ENCODE peak calls at places on chromosomes 1 and 21, in five cellular contexts. Z, L, G, P and B are unnamed samples.

GRCh38 chr1:163290025-163290610 is 31.6 kb upstream of the NUF2 start:
- DNase-seq in P (peak), L (no peak), Z (no peak), G (no peak), B (no peak)

GRCh38 chr1:29969576-29969975 is 733.3 kb downstream of the PTPRU start:
- DNase-seq in L (no peak), Z (no peak), P (no peak), G (no peak), B (no peak)

GRCh38 chr1:202227997-202228401 is 34.4 kb downstream of the LGR6 start:
- DNase-seq in P (no peak), L (no peak), Z (no peak), G (no peak), B (no peak)

GRCh38 chr1:96962807-96963206 is 241.2 kb downstream of the PTBP2 start:
- DNase-seq in G (no peak), P (peak), Z (no peak), L (no peak), B (no peak)

GRCh38 chr1:157382351-157382750 is 170.0 kb downstream of the FCRL5 start:
- DNase-seq in Z (no peak), P (no peak), L (no peak), G (no peak), B (no peak)

GRCh38 chr21:15255359-15256157 is 190.8 kb upstream of the NRIP1 start:
- DNase-seq in P (no peak), G (no peak), L (no peak), Z (no peak), B (no peak)

GRCh38 chr1:27520651-27521050 is 30.7 kb upstream of the WASF2 start:
- DNase-seq in G (no peak), Z (no peak), P (no peak), L (no peak), B (no peak)

GRCh38 chr1:155038602-155039307 is 5.1 kb downstream of the DCST1 start:
- DNase-seq in P (peak), G (no peak), L (no peak), Z (no peak), B (no peak)

GRCh38 chr21:38925923-38926322 is 120.2 kb downstream of the ETS2 start:
- DNase-seq in Z (no peak), P (peak), L (no peak), G (no peak), B (no peak)

GRCh38 chr21:45572783-45573451 is 30.7 kb upstream of the SLC19A1 start:
- DNase-seq in G (no peak), Z (no peak), P (no peak), L (peak), B (no peak)

DNA sequence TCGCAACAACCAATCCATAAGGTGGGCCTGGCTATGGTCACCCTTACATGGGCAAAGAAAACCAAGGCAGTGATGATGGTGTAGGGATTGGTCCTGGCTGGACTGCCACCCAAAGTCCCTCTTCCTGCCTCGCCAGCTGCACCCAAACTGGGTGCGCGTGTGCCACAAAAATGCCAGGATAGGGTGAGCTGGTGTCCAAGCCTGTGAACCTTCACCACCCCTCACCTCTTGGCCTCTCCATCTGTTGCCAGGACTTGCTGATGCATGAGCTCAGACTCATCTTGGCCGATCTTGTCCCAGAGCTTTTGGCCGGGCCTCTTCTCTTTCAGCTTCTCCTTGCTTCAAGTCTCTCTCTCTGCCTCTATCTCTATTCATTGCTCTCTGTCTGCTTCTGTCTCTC is 41.8 kb downstream of the FOXD2 start:
- DNase-seq in P (no peak), Z (no peak), L (no peak), G (no peak), B (no peak)
- H3K23ac ChIP-seq in P (no peak), Z (no peak), L (no peak), G (no peak), B (no peak)

GRCh38 chr1:12316331-12316730 is 86.5 kb downstream of the VPS13D start:
- DNase-seq in G (no peak), Z (no peak), P (peak), L (no peak), B (no peak)
- H3K23ac ChIP-seq in G (no peak), Z (no peak), P (no peak), L (no peak), B (no peak)

GRCh38 chr1:171252482-171252881 is 4.2 kb downstream of the FMO1 start:
- DNase-seq in G (no peak), P (no peak), Z (no peak), L (no peak), B (no peak)

GRCh38 chr1:171248309-171248708 is at the start of gene FMO1:
- DNase-seq in G (no peak), P (no peak), L (no peak), Z (no peak), B (no peak)

GRCh38 chr1:171251741-171252300 is 3.5 kb downstream of the FMO1 start:
- DNase-seq in L (no peak), P (peak), G (peak), Z (no peak), B (peak)

GRCh38 chr1:171250263-171250662 is 2.0 kb downstream of the FMO1 start:
- DNase-seq in G (no peak), L (no peak), P (no peak), Z (no peak), B (no peak)

DNA sequence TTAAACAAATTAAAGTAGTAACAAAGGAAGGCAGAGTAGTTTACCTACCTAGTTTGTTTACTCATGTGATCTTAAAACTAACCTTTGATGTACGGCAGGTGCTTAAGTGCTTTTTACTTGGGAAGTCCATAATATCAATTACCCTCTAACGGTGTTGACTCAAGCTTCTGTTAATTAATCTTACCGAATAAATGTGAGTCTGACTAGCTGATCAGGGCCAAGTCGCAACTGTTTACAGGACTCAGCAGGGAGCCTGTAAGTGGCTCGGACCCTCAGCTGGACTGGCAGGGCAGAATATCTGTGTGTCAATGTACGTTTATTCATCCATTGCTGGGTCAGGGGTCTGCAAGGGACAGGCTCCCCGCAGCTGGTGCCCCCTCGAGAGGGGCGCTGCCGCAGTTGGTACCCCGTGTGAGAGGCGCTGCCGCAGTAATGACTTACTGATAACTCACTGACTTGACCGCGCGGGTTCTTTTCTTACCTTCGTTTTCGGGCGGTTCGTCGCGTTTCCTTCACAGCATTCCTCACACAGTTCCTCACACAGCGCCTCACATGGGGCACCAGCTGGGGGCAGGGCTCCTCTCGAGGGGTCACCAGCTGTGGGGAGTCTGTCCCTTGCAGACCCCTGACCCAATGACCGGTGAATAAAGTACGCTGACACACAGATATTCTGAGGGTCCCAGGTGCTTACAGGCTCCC is 2.9 kb downstream of the FMO1 start:
- DNase-seq in P (peak), G (peak), Z (no peak), L (peak), B (peak)
- H3K23ac ChIP-seq in P (peak), G (peak), Z (no peak), L (no peak), B (no peak)

DNA sequence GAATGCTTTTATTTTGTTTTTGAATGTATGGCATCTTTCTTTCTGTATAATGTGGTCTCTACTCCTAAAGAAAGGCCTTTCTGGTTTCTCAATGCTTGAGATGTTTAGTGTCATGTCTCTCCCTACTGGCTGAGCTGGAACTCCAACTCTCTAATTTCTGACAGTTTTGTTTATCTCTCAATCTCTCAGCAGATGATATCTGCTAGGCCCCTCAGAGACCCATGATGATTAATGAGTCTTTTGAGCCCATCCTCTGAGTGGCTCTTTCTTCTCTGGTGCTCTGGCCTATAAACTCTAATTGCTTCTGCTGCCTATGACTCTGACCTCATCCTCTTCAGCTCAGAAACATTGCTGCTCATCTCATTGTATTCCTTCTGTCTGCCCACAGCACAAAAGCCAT is 46.6 kb downstream of the CRB1 start:
- DNase-seq in P (no peak), L (no peak), Z (no peak), G (no peak), B (peak)
- H3K23ac ChIP-seq in P (no peak), L (no peak), Z (no peak), G (no peak), B (no peak)

GRCh38 chr1:31937300-31938183 is 626 bp downstream of the PTP4A2 start:
- DNase-seq in L (peak), P (peak), G (no peak), Z (no peak), B (peak)
- H3K23ac ChIP-seq in L (no peak), P (peak), G (peak), Z (no peak), B (peak)

GRCh38 chr1:18351735-18352134 is 129.0 kb upstream of the KLHDC7A start:
- DNase-seq in G (no peak), P (no peak), Z (no peak), L (peak), B (no peak)

GRCh38 chr1:18352640-18353245 is 128.0 kb upstream of the KLHDC7A start:
- DNase-seq in P (no peak), G (no peak), Z (no peak), L (no peak), B (no peak)

GRCh38 chr1:18354657-18355056 is 126.1 kb upstream of the KLHDC7A start:
- DNase-seq in Z (no peak), G (no peak), P (no peak), L (no peak), B (peak)

GRCh38 chr1:18353528-18353927 is 127.2 kb upstream of the KLHDC7A start:
- DNase-seq in G (no peak), L (no peak), Z (no peak), P (no peak), B (no peak)

GRCh38 chr1:18353992-18354391 is 126.7 kb upstream of the KLHDC7A start:
- DNase-seq in P (no peak), Z (no peak), L (no peak), G (no peak), B (peak)
- H3K23ac ChIP-seq in P (no peak), Z (no peak), L (no peak), G (peak), B (no peak)

DNA sequence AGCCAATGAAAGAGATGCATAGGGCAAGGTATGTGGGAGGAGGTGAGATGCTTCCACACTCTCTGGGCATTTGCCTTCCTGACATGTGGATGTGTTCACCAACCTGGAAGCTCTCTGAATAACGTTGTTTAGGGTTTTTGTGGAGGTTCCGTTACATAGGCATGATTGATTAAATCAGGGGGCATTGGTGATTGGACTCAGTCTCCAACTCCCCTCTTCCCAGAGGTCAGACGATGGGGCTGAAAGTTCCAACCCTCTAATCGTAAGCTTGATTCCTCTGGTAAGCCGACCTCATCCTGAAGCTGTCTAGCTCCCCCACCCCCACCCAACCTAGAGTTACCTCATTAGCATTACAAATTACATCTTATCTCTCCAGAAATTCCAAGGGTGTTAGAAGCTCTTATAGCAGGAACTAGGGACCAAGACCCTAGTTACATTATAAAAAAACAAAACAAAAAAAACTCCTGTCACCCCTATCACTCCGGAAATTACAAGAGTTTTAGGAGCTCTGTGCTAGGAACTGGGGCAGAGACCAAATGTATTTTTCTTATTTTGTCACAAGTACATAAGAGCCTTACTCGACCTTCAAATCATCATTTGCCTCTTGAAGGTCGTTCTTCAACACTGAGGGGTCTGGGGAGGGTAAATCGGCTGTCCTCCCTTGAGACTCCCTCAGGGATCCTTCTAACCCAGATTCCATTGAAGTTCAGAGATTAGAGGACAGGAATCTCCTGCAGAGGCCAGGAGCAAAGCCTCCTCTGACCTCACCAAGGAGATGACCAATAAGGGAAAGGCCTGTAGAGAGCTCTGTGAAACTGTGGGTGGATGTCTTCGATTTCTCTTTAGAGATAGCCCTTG is 58.2 kb downstream of the DNTTIP2 start:
- DNase-seq in Z (no peak), G (no peak), L (peak), P (no peak), B (peak)
- H3K23ac ChIP-seq in Z (no peak), G (no peak), L (no peak), P (no peak), B (no peak)